ENCODE peak calls at places on chromosomes 13 and 19, in four cellular contexts. K, D, U and C are unnamed samples.

GRCh38 chr13:76991432-76991795 is 467 bp upstream of the CLN5 start:
- DNase-seq in K (peak), D (no peak), U (peak), C (no peak)

GRCh38 chr19:37361994-37362393 is 8.9 kb upstream of the ZNF527 start:
- DNase-seq in K (no peak), D (no peak), U (no peak), C (no peak)

GRCh38 chr13:110687736-110688135 is 18.2 kb downstream of the CARS2 start:
- DNase-seq in K (no peak), D (no peak), U (no peak), C (no peak)

GRCh38 chr13:62294210-62294609 is 878.6 kb upstream of the PCDH20 start:
- DNase-seq in K (no peak), D (no peak), U (no peak), C (no peak)

GRCh38 chr19:23071087-23071511 is 45.7 kb upstream of the ZNF730 start:
- DNase-seq in K (no peak), D (no peak), U (no peak), C (no peak)

GRCh38 chr19:49506575-49507105 is 5.8 kb upstream of the FCGRT start:
- DNase-seq in K (peak), D (no peak), U (peak), C (peak)

GRCh38 chr19:54408627-54409026 is 6.6 kb upstream of the TTYH1 start:
- DNase-seq in K (no peak), D (no peak), U (no peak), C (no peak)

GRCh38 chr19:3700242-3701032 is at the start of gene PIP5K1C:
- DNase-seq in K (peak), D (peak), U (peak), C (peak)

GRCh38 chr19:5068251-5069090 is 99.6 kb downstream of the KDM4B start:
- DNase-seq in K (no peak), D (no peak), U (no peak), C (no peak)

GRCh38 chr19:47641891-47642485 is 33.1 kb downstream of the BICRA start:
- DNase-seq in K (no peak), D (no peak), U (no peak), C (no peak)

GRCh38 chr19:9673912-9674668 is 810 bp downstream of the ZNF562 start:
- DNase-seq in K (peak), D (no peak), U (peak), C (no peak)